ENCODE peak calls at places on chromosome 7, in seven cellular contexts. R is K562, Z is H9, F is fibroblast of lung, Y is mammary epithelial cell, H is SK-N-SH, E is GM23248. W is an unnamed sample.

GRCh38 chr7:70884809-70885208 is 247.1 kb upstream of the GALNT17 start:
- DNase-seq in R (no peak), Z (peak; percentile 62), F (no peak), Y (no peak), H (no peak), E (no peak), W (no peak)

GRCh38 chr7:121016976-121017375 is 28.5 kb downstream of the CPED1 start:
- DNase-seq in R (no peak), Z (no peak), F (peak; percentile 91), Y (no peak), H (no peak), E (peak; percentile 66), W (no peak)

GRCh38 chr7:28017372-28017771 is 163.2 kb downstream of the JAZF1 start:
- DNase-seq in R (no peak), Z (no peak), F (peak; percentile 40), Y (no peak), H (no peak), E (peak; percentile 58), W (no peak)

GRCh38 chr7:43417455-43417854 is 165.5 kb upstream of the STK17A start:
- DNase-seq in R (no peak), Z (no peak), F (no peak), Y (no peak), H (no peak), E (no peak), W (no peak)

GRCh38 chr7:68699090-68699711 is 899.1 kb upstream of the AUTS2 start:
- DNase-seq in R (no peak), Z (no peak), F (peak; percentile 56), Y (no peak), H (no peak), E (peak; percentile 30), W (no peak)

GRCh38 chr7:83130191-83130590 is 32.5 kb downstream of the PCLO start:
- DNase-seq in R (no peak), Z (no peak), F (no peak), Y (no peak), H (no peak), E (no peak), W (no peak)

GRCh38 chr7:102814025-102814471 is 65.2 kb downstream of the FAM185A start:
- DNase-seq in R (no peak), Z (no peak), F (peak; percentile 35), Y (peak; percentile 78), H (no peak), E (peak; percentile 81), W (no peak)

GRCh38 chr7:126302639-126303038 is 950.1 kb downstream of the GRM8 start:
- DNase-seq in R (peak; percentile 22), Z (no peak), F (no peak), Y (no peak), H (no peak), E (no peak), W (no peak)

GRCh38 chr7:43689115-43689514 is 40.2 kb downstream of the COA1 start:
- DNase-seq in R (no peak), Z (no peak), F (no peak), Y (no peak), H (no peak), E (no peak), W (no peak)

GRCh38 chr7:1713502-1714484 is 43.7 kb downstream of the ELFN1 start:
- DNase-seq in R (no peak), Z (peak; percentile 75), F (no peak), Y (no peak), H (peak; percentile 91), E (no peak), W (no peak)

GRCh38 chr7:84044834-84045233 is 149.8 kb downstream of the SEMA3A start:
- DNase-seq in R (no peak), Z (no peak), F (no peak), Y (no peak), H (no peak), E (no peak), W (no peak)

GRCh38 chr7:43108255-43109011 is 4.0 kb upstream of the HECW1 start:
- DNase-seq in R (peak; percentile 65), Z (peak; percentile 88), F (peak; percentile 66), Y (peak; percentile 50), H (peak; percentile 76), E (peak; percentile 77), W (peak; percentile 44)

GRCh38 chr7:79615466-79615865 is 162.0 kb upstream of the MAGI2 start:
- DNase-seq in R (no peak), Z (no peak), F (no peak), Y (peak; percentile 35), H (no peak), E (no peak), W (no peak)

GRCh38 chr7:44634187-44634838 is 27.9 kb downstream of the OGDH start:
- DNase-seq in R (no peak), Z (no peak), F (no peak), Y (no peak), H (no peak), E (no peak), W (no peak)

GRCh38 chr7:3217166-3217565 is 83.9 kb upstream of the SDK1 start:
- DNase-seq in R (no peak), Z (no peak), F (peak; percentile 36), Y (no peak), H (no peak), E (no peak), W (no peak)

DNA sequence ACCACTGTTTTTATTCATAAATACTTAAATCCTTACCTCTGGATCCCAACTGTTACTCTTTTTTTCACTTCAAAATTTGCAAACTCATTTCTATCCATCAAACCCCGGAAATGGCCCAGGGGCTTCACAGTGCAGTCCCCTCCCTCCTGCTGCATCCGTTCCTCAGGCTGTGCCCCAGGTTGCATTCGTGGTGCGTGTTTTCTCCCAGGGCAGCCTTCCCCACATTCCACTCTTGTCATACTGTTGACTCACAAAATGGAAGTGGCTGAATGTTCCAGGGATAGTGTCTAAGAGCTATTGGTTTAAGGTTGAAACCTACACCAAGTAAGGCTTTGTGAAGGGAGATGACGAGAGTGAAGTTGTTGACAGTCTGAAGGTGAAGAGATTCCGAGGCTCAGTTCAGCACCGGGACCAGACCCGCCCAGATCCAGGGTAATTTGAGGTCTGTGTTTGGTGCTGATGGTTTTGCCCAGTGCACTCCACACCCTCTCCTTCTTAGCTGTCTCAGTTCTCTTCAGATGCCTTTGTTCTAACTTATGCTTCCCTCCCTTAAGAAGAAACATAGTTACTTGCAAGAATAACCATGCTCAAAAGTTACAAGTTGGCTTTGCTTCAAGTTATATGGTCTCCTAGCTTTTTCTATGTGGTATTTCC is 7.7 kb downstream of the INSIG1 start:
- DNase-seq in R (no peak), Z (no peak), F (no peak), Y (no peak), H (no peak), E (no peak), W (no peak)
- H4K20me1 ChIP-seq in R (peaks cover 54% of the 10 kb centered on the region), Z (no peaks in the 10 kb centered on the region), F (peaks cover 7% of the 10 kb centered on the region), Y (peaks cover 7% of the 10 kb centered on the region), H (peaks cover under 1% of the 10 kb centered on the region), E (no peaks in the 10 kb centered on the region), W (no peaks in the 10 kb centered on the region)

GRCh38 chr7:127736511-127736910 is 84.5 kb downstream of the SND1 start:
- DNase-seq in R (no peak), Z (no peak), F (no peak), Y (no peak), H (peak; percentile 60), E (no peak), W (no peak)
- H4K20me1 ChIP-seq in R (peaks cover 6% of the 10 kb centered on the region), Z (no peaks in the 10 kb centered on the region), F (no peaks in the 10 kb centered on the region), Y (no peaks in the 10 kb centered on the region), H (peaks cover 50% of the 10 kb centered on the region), E (peaks cover 10% of the 10 kb centered on the region), W (peaks cover 4% of the 10 kb centered on the region)

DNA sequence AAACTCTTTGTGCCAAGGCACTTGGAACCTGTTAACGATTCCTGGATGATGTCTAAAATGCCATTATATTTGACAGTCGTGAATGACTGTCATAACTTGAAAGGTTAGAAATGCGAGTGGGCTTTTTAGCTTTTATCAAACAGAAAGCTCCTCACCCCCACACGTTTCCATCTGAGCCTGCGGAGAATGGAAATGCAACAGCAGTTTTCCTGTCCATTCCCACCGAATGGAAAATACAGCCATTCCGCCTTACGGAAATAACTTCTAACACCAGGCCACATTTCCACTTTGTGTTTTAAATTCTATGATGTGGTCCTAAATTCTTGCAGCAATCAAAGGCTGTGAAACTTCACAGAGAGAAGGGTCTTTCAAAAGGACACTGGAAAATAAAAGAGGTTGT is 83.8 kb downstream of the ELMO1 start:
- DNase-seq in R (no peak), Z (no peak), F (no peak), Y (no peak), H (no peak), E (no peak), W (no peak)
- H4K20me1 ChIP-seq in R (no peaks in the 10 kb centered on the region), Z (no peaks in the 10 kb centered on the region), F (no peaks in the 10 kb centered on the region), Y (no peaks in the 10 kb centered on the region), H (no peaks in the 10 kb centered on the region), E (no peaks in the 10 kb centered on the region), W (no peaks in the 10 kb centered on the region)

GRCh38 chr7:47381132-47381495 is 200.8 kb downstream of the TNS3 start:
- DNase-seq in R (no peak), Z (no peak), F (no peak), Y (no peak), H (no peak), E (no peak), W (no peak)

GRCh38 chr7:47377741-47378140 is 204.2 kb downstream of the TNS3 start:
- DNase-seq in R (no peak), Z (no peak), F (no peak), Y (no peak), H (no peak), E (no peak), W (no peak)

GRCh38 chr7:47380325-47381131 is 201.4 kb downstream of the TNS3 start:
- DNase-seq in R (no peak), Z (peak; percentile 62), F (peak; percentile 59), Y (peak; percentile 46), H (no peak), E (no peak), W (no peak)

GRCh38 chr7:47378728-47379395 is 203.0 kb downstream of the TNS3 start:
- DNase-seq in R (no peak), Z (no peak), F (no peak), Y (no peak), H (no peak), E (no peak), W (no peak)

GRCh38 chr7:47379629-47380324 is 202.1 kb downstream of the TNS3 start:
- DNase-seq in R (no peak), Z (peak; percentile 47), F (peak; percentile 60), Y (peak; percentile 62), H (peak; percentile 52), E (peak; percentile 28), W (peak; percentile 45)
- H4K20me1 ChIP-seq in R (peaks cover 3% of the 10 kb centered on the region), Z (no peaks in the 10 kb centered on the region), F (peaks cover 2% of the 10 kb centered on the region), Y (no peaks in the 10 kb centered on the region), H (peaks cover 37% of the 10 kb centered on the region), E (peaks cover 3% of the 10 kb centered on the region), W (no peaks in the 10 kb centered on the region)

GRCh38 chr7:140704205-140704604 is 7.7 kb downstream of the NDUFB2 start:
- DNase-seq in R (no peak), Z (no peak), F (no peak), Y (no peak), H (no peak), E (no peak), W (no peak)
- H4K20me1 ChIP-seq in R (peaks cover 6% of the 10 kb centered on the region), Z (no peaks in the 10 kb centered on the region), F (no peaks in the 10 kb centered on the region), Y (no peaks in the 10 kb centered on the region), H (peaks cover 7% of the 10 kb centered on the region), E (no peaks in the 10 kb centered on the region), W (no peaks in the 10 kb centered on the region)

W was measured in HCT116.